ENCODE peak calls at places on chromosomes 12 and 14, in four cellular contexts. One of them, this sample, is unnamed.

GRCh38 chr14:103393687-103394626 is 8.7 kb downstream of the MARK3 start:
- DNase-seq in GM12878: no peak
- DNase-seq in HEK293T: peak
- DNase-seq in K562: peak
- DNase-seq in this sample: no peak

GRCh38 chr12:6866920-6867406 is 368 bp upstream of the TPI1 start:
- DNase-seq in GM12878: no peak
- DNase-seq in HEK293T: peak
- DNase-seq in K562: no peak
- DNase-seq in this sample: no peak

GRCh38 chr12:53427905-53428594 is 4.4 kb downstream of the AMHR2 start:
- DNase-seq in GM12878: no peak
- DNase-seq in K562: peak
- DNase-seq in HEK293T: no peak
- DNase-seq in this sample: no peak

GRCh38 chr12:83161451-83161850 is 474.7 kb downstream of the TMTC2 start:
- DNase-seq in GM12878: no peak
- DNase-seq in HEK293T: no peak
- DNase-seq in K562: no peak
- DNase-seq in this sample: no peak

GRCh38 chr14:33210304-33210703 is 271.6 kb downstream of the NPAS3 start:
- DNase-seq in GM12878: no peak
- DNase-seq in HEK293T: peak
- DNase-seq in K562: peak
- DNase-seq in this sample: no peak

GRCh38 chr14:29930283-29930682 is 2.6 kb upstream of the PRKD1 start:
- DNase-seq in GM12878: no peak
- DNase-seq in K562: no peak
- DNase-seq in HEK293T: no peak
- DNase-seq in this sample: no peak

GRCh38 chr12:34275129-34275528 is 252.8 kb downstream of the ALG10 start:
- DNase-seq in HEK293T: no peak
- DNase-seq in GM12878: no peak
- DNase-seq in K562: no peak
- DNase-seq in this sample: no peak

GRCh38 chr14:53603994-53604393 is 352.6 kb downstream of the BMP4 start:
- DNase-seq in GM12878: no peak
- DNase-seq in HEK293T: no peak
- DNase-seq in K562: no peak
- DNase-seq in this sample: no peak

GRCh38 chr14:75205586-75205985 is 29.2 kb upstream of the TMED10 start:
- DNase-seq in K562: no peak
- DNase-seq in GM12878: no peak
- DNase-seq in HEK293T: no peak
- DNase-seq in this sample: no peak

GRCh38 chr12:72289633-72290032 is 17.5 kb downstream of the TRHDE start:
- DNase-seq in GM12878: no peak
- DNase-seq in K562: no peak
- DNase-seq in HEK293T: no peak
- DNase-seq in this sample: no peak

GRCh38 chr14:104238424-104239184 is 100.2 kb downstream of the KIF26A start:
- DNase-seq in GM12878: no peak
- DNase-seq in HEK293T: no peak
- DNase-seq in K562: no peak
- DNase-seq in this sample: no peak

GRCh38 chr12:19819231-19819630 is 379.9 kb downstream of the AEBP2 start:
- DNase-seq in K562: no peak
- DNase-seq in HEK293T: no peak
- DNase-seq in GM12878: no peak
- DNase-seq in this sample: no peak

GRCh38 chr12:124159655-124160054 is 135.2 kb upstream of the RFLNA start:
- DNase-seq in GM12878: no peak
- DNase-seq in K562: no peak
- DNase-seq in HEK293T: no peak
- DNase-seq in this sample: no peak

GRCh38 chr14:22900088-22900799 is 17.2 kb downstream of the REM2 start:
- DNase-seq in GM12878: peak
- DNase-seq in K562: peak
- DNase-seq in HEK293T: peak
- DNase-seq in this sample: peak

GRCh38 chr12:97513921-97514320 is 51.3 kb downstream of the RMST start:
- DNase-seq in K562: no peak
- DNase-seq in HEK293T: no peak
- DNase-seq in GM12878: no peak
- DNase-seq in this sample: no peak

GRCh38 chr14:54756656-54757392 is 145.8 kb downstream of the GCH1 start:
- DNase-seq in HEK293T: no peak
- DNase-seq in K562: no peak
- DNase-seq in GM12878: no peak
- DNase-seq in this sample: no peak

GRCh38 chr12:31225656-31226535 is 100.1 kb downstream of the SINHCAF start:
- DNase-seq in K562: no peak
- DNase-seq in GM12878: no peak
- DNase-seq in HEK293T: no peak
- DNase-seq in this sample: no peak

GRCh38 chr12:108678070-108678730 is 44.5 kb upstream of the SELPLG start:
- DNase-seq in HEK293T: no peak
- DNase-seq in K562: no peak
- DNase-seq in GM12878: no peak
- DNase-seq in this sample: no peak

GRCh38 chr12:48002773-48003218 is 1.5 kb downstream of the COL2A1 start:
- DNase-seq in HEK293T: peak
- DNase-seq in K562: no peak
- DNase-seq in GM12878: no peak
- DNase-seq in this sample: no peak

GRCh38 chr14:34536951-34537676 is 2.4 kb downstream of the EAPP start:
- DNase-seq in HEK293T: no peak
- DNase-seq in GM12878: no peak
- DNase-seq in K562: no peak
- DNase-seq in this sample: no peak

GRCh38 chr12:3458041-3458440 is 33.0 kb upstream of the PRMT8 start:
- DNase-seq in GM12878: no peak
- DNase-seq in HEK293T: no peak
- DNase-seq in K562: no peak
- DNase-seq in this sample: no peak

GRCh38 chr14:55301722-55302121 is 30.5 kb downstream of the FBXO34 start:
- DNase-seq in GM12878: no peak
- DNase-seq in K562: no peak
- DNase-seq in HEK293T: no peak
- DNase-seq in this sample: peak

GRCh38 chr12:53743277-53744129 is 8.3 kb downstream of the CISTR start:
- DNase-seq in HEK293T: peak
- DNase-seq in GM12878: no peak
- DNase-seq in K562: peak
- DNase-seq in this sample: peak

GRCh38 chr12:107493646-107494045 is 192.0 kb upstream of the PWP1 start:
- DNase-seq in GM12878: no peak
- DNase-seq in HEK293T: no peak
- DNase-seq in K562: no peak
- DNase-seq in this sample: no peak

GRCh38 chr12:3770891-3771290 is 18.0 kb upstream of the CRACR2A start:
- DNase-seq in HEK293T: no peak
- DNase-seq in GM12878: no peak
- DNase-seq in K562: no peak
- DNase-seq in this sample: no peak

GRCh38 chr14:93932642-93933041 is 5.5 kb downstream of the FAM181A start:
- DNase-seq in K562: no peak
- DNase-seq in GM12878: no peak
- DNase-seq in HEK293T: no peak
- DNase-seq in this sample: no peak

GRCh38 chr14:20662968-20663731 is 21.2 kb upstream of the RNASE4 start:
- DNase-seq in K562: peak
- DNase-seq in HEK293T: peak
- DNase-seq in GM12878: peak
- DNase-seq in this sample: peak

GRCh38 chr14:57833304-57833703 is 32.6 kb downstream of the SLC35F4 start:
- DNase-seq in GM12878: no peak
- DNase-seq in K562: no peak
- DNase-seq in HEK293T: no peak
- DNase-seq in this sample: no peak

GRCh38 chr12:26564391-26564790 is 268.6 kb downstream of the ITPR2 start:
- DNase-seq in HEK293T: no peak
- DNase-seq in GM12878: no peak
- DNase-seq in K562: no peak
- DNase-seq in this sample: no peak

DNA sequence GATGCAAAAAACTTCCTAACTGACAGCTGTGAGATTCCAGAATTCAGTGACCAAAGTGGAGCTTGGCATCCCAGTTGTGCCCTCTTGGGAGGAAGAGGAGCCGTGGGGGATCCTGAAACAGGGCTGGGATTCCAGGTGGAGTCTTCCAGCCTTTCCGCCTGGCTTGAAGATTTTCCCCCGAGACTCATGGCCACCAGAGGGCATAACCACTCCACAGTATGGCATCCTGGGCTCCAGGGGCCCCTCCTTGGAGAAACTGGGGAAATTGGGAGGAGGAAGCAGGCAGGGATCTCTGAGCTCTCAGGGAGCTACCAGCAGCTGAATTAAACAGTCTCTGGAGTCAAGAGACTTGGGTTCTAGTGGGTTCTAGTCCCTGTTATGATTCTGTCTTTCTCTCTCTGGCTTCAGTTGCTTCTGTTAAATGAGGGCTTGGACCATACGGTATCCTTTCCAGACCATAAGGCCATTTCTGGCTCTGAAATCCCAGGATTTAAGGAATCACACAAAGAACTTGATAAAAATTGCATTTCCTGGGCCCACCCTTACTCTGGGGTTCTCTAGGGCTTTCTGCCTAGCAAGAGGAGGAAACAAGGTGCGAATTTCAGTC is 2.6 kb upstream of the TAMALIN start:
- DNase-seq in K562: peak
- DNase-seq in HEK293T: peak
- DNase-seq in GM12878: no peak
- DNase-seq in this sample: peak
- TF ChIP-seq FOXK2 in K562: no peak
- TF ChIP-seq FOXK2 in HEK293T: no peak
- TF ChIP-seq FOXK2 in GM12878: no peak
- TF ChIP-seq FOXK2 in this sample: no peak

GRCh38 chr12:41552507-41553047 is 364.5 kb downstream of the PDZRN4 start:
- DNase-seq in K562: no peak
- DNase-seq in HEK293T: peak
- DNase-seq in GM12878: no peak
- DNase-seq in this sample: no peak
- TF ChIP-seq FOXK2 in K562: no peak
- TF ChIP-seq FOXK2 in HEK293T: no peak
- TF ChIP-seq FOXK2 in GM12878: no peak
- TF ChIP-seq FOXK2 in this sample: no peak

DNA sequence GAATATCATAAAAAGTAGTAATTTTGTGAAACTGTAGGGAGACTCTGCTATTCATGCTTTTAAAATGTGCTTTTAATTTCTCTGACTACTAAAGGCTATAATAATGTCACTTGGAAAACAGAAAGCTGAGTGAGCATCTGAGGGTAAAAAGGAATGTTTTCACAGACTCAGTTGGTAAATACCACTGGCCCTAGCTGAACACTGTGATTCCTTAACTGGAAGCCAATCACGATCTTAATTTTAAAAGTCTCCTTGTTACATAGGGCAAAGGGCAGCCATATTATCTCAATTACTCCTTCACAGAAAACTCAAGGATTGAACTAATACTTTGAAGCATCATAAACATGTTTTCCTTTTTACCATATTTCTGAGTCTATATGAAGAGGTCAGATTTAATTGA is 41.9 kb downstream of the PAWR start:
- DNase-seq in HEK293T: no peak
- DNase-seq in K562: no peak
- DNase-seq in GM12878: no peak
- DNase-seq in this sample: no peak
- TF ChIP-seq FOXK2 in HEK293T: no peak
- TF ChIP-seq FOXK2 in K562: no peak
- TF ChIP-seq FOXK2 in GM12878: no peak
- TF ChIP-seq FOXK2 in this sample: no peak

GRCh38 chr14:81209187-81209836 is 11.4 kb downstream of the GTF2A1 start:
- DNase-seq in HEK293T: no peak
- DNase-seq in GM12878: peak
- DNase-seq in K562: no peak
- DNase-seq in this sample: no peak
- TF ChIP-seq FOXK2 in HEK293T: no peak
- TF ChIP-seq FOXK2 in GM12878: no peak
- TF ChIP-seq FOXK2 in K562: no peak
- TF ChIP-seq FOXK2 in this sample: no peak

GRCh38 chr12:49146406-49146805 is 15.2 kb upstream of the TUBA1B start:
- DNase-seq in GM12878: no peak
- DNase-seq in HEK293T: no peak
- DNase-seq in K562: no peak
- DNase-seq in this sample: no peak
- TF ChIP-seq FOXK2 in GM12878: no peak
- TF ChIP-seq FOXK2 in HEK293T: no peak
- TF ChIP-seq FOXK2 in K562: no peak
- TF ChIP-seq FOXK2 in this sample: no peak

GRCh38 chr12:52189376-52190174 is 2.2 kb downstream of the KRT80 start:
- DNase-seq in K562: no peak
- DNase-seq in GM12878: no peak
- DNase-seq in HEK293T: no peak
- DNase-seq in this sample: no peak
- TF ChIP-seq FOXK2 in K562: no peak
- TF ChIP-seq FOXK2 in GM12878: no peak
- TF ChIP-seq FOXK2 in HEK293T: no peak
- TF ChIP-seq FOXK2 in this sample: no peak

GRCh38 chr14:40436551-40436950 is 1004.3 kb upstream of the FBXO33 start:
- DNase-seq in HEK293T: no peak
- DNase-seq in GM12878: no peak
- DNase-seq in K562: no peak
- DNase-seq in this sample: no peak
- TF ChIP-seq FOXK2 in HEK293T: no peak
- TF ChIP-seq FOXK2 in GM12878: no peak
- TF ChIP-seq FOXK2 in K562: no peak
- TF ChIP-seq FOXK2 in this sample: no peak

This sample was measured in HepG2.